ENCODE peak calls at places on chromosomes 12 and 14, in five cellular contexts. L, C, W, P and K are unnamed samples.

GRCh38 chr12:12837025-12837872 is 24.1 kb downstream of the DDX47 start:
- DNase-seq in P (no peak), C (no peak), W (no peak), L (no peak), K (peak)

GRCh38 chr12:108597559-108598471 is at the start of gene TMEM119:
- DNase-seq in W (no peak), C (no peak), P (no peak), L (no peak), K (no peak)

GRCh38 chr14:85079842-85080741 is 449.9 kb upstream of the FLRT2 start:
- DNase-seq in W (no peak), C (no peak), P (no peak), L (no peak), K (no peak)

GRCh38 chr12:77045183-77045582 is 20.2 kb downstream of the E2F7 start:
- DNase-seq in W (no peak), C (no peak), L (no peak), P (no peak), K (no peak)

GRCh38 chr12:61652265-61652664 is 607.9 kb upstream of the USP15 start:
- DNase-seq in C (no peak), P (no peak), W (no peak), L (no peak), K (no peak)

GRCh38 chr12:93518725-93519124 is 51.4 kb downstream of the MRPL42 start:
- DNase-seq in W (no peak), L (no peak), P (no peak), C (peak), K (no peak)

GRCh38 chr14:96554315-96554910 is 52.2 kb downstream of the PAPOLA start:
- DNase-seq in W (no peak), C (no peak), P (no peak), L (no peak), K (no peak)

GRCh38 chr14:56963381-56963780 is 153.1 kb upstream of the OTX2 start:
- DNase-seq in C (no peak), W (no peak), P (no peak), L (no peak), K (no peak)

GRCh38 chr12:71063087-71063486 is 94.7 kb downstream of the TSPAN8 start:
- DNase-seq in W (no peak), P (no peak), L (no peak), C (no peak), K (no peak)

GRCh38 chr12:102961488-102961801 is 4.0 kb downstream of the ASCL1 start:
- DNase-seq in P (no peak), W (no peak), L (no peak), C (no peak), K (no peak)

GRCh38 chr14:65976771-65977170 is 509.4 kb upstream of the CCDC196 start:
- DNase-seq in L (no peak), W (no peak), P (no peak), C (no peak), K (no peak)

GRCh38 chr12:119868992-119869391 is 8.1 kb downstream of the CIT start:
- DNase-seq in C (no peak), L (no peak), P (no peak), W (no peak), K (no peak)

GRCh38 chr12:19437996-19438395 is 1.3 kb upstream of the AEBP2 start:
- DNase-seq in C (no peak), P (no peak), W (no peak), L (no peak), K (peak)

GRCh38 chr12:32860182-32860581 is 36.4 kb downstream of the PKP2 start:
- DNase-seq in C (no peak), P (no peak), W (no peak), L (no peak), K (no peak)

GRCh38 chr12:28021704-28022103 is 49.2 kb upstream of the PTHLH start:
- DNase-seq in C (no peak), L (no peak), P (no peak), W (no peak), K (no peak)

GRCh38 chr12:57735952-57736742 is 2.4 kb downstream of the AGAP2 start:
- DNase-seq in C (no peak), P (no peak), W (no peak), L (peak), K (no peak)

GRCh38 chr12:131114942-131115584 is 161.4 kb downstream of the ADGRD1 start:
- DNase-seq in C (no peak), W (no peak), L (no peak), P (no peak), K (no peak)

GRCh38 chr12:4084631-4085030 is 188.9 kb upstream of the CCND2 start:
- DNase-seq in W (no peak), P (no peak), L (no peak), C (no peak), K (no peak)

GRCh38 chr12:1760566-1761382 is 59.6 kb upstream of the LRTM2 start:
- DNase-seq in C (peak), P (no peak), W (no peak), L (no peak), K (no peak)

GRCh38 chr12:8156845-8157244 is at the start of gene ZNF705A:
- DNase-seq in L (no peak), C (peak), W (no peak), P (no peak), K (no peak)

GRCh38 chr14:104559769-104560585 is 19.6 kb upstream of the C14orf180 start:
- DNase-seq in C (no peak), P (no peak), W (no peak), L (no peak), K (no peak)